ENCODE peak calls at places on chromosome X, in six cellular contexts. V is uterus, L is spleen, K is body of pancreas, F is HepG2, D is Peyer's patch. M is an unnamed sample.

GRCh38 chrX:71107245-71107644 is 705 bp upstream of the CXorf65 start:
- DNase-seq in L (no peak), K (no peak), V (no peak), D (no peak), F (no peak), M (no peak)

GRCh38 chrX:103063918-103064434 is at the start of gene BEX1:
- DNase-seq in V (peak), L (peak), F (peak), K (peak), D (no peak), M (peak)

GRCh38 chrX:6456196-6456595 is 78.7 kb downstream of the VCX3A start:
- DNase-seq in K (no peak), F (no peak), L (no peak), D (no peak), V (no peak), M (no peak)

GRCh38 chrX:23035493-23035892 is 35.7 kb downstream of the DDX53 start:
- DNase-seq in V (no peak), L (no peak), D (no peak), F (no peak), K (no peak), M (no peak)

GRCh38 chrX:3549442-3549875 is 164.0 kb downstream of the PRKX start:
- DNase-seq in L (no peak), D (no peak), K (peak), V (no peak), F (no peak), M (no peak)

GRCh38 chrX:123959281-123960063 is 2.0 kb upstream of the STAG2 start:
- DNase-seq in D (peak), V (peak), K (peak), F (no peak), L (peak), M (peak)

GRCh38 chrX:47068720-47069119 is 9.5 kb upstream of the RGN start:
- DNase-seq in F (peak), V (no peak), L (no peak), K (no peak), D (no peak), M (no peak)

GRCh38 chrX:140317462-140317861 is 187.4 kb downstream of the SOX3 start:
- DNase-seq in K (no peak), V (no peak), D (no peak), L (no peak), F (no peak), M (no peak)

GRCh38 chrX:40147399-40148188 is 49.8 kb upstream of the BCOR start:
- DNase-seq in K (no peak), L (no peak), V (no peak), D (no peak), F (no peak), M (no peak)

GRCh38 chrX:153366878-153367538 is 33.1 kb downstream of the ZNF275 start:
- DNase-seq in F (no peak), K (no peak), L (no peak), D (no peak), V (no peak), M (no peak)

GRCh38 chrX:107654778-107655761 is 26.8 kb downstream of the PRPS1 start:
- DNase-seq in D (peak), L (peak), K (peak), V (peak), F (peak), M (peak)

GRCh38 chrX:39936886-39937770 is 160.6 kb downstream of the BCOR start:
- DNase-seq in K (no peak), V (no peak), F (no peak), D (no peak), L (no peak), M (no peak)

GRCh38 chrX:13076176-13076956 is 31.9 kb upstream of the FAM9C start:
- DNase-seq in L (no peak), V (no peak), K (no peak), D (no peak), F (no peak), M (no peak)

GRCh38 chrX:45320191-45320590 is 119.5 kb upstream of the DIPK2B start:
- DNase-seq in L (no peak), V (no peak), K (no peak), F (no peak), D (no peak), M (no peak)

GRCh38 chrX:24149346-24150050 is at the start of gene ZFX:
- DNase-seq in F (peak), D (peak), L (peak), K (peak), V (peak), M (peak)

GRCh38 chrX:135625995-135626394 is 87.4 kb upstream of the CT45A1 start:
- DNase-seq in V (no peak), L (no peak), D (no peak), K (no peak), F (peak), M (no peak)

GRCh38 chrX:153766098-153766817 is 2.2 kb downstream of the PLXNB3 start:
- DNase-seq in V (peak), F (peak), L (peak), K (no peak), D (no peak), M (peak)

GRCh38 chrX:73068467-73069364 is 10.6 kb downstream of the PABPC1L2A start:
- DNase-seq in K (no peak), V (no peak), F (no peak), D (no peak), L (peak), M (no peak)

GRCh38 chrX:17737707-17738001 is 361 bp downstream of the SCML1 start:
- DNase-seq in V (no peak), D (no peak), L (no peak), F (no peak), K (peak), M (no peak)

GRCh38 chrX:120302434-120302833 is 8.8 kb downstream of the TMEM255A start:
- DNase-seq in F (no peak), D (peak), L (peak), V (no peak), K (no peak), M (peak)

GRCh38 chrX:31074522-31074921 is 2.7 kb upstream of the FTHL17 start:
- DNase-seq in F (no peak), K (no peak), D (no peak), L (no peak), V (no peak), M (no peak)

DNA sequence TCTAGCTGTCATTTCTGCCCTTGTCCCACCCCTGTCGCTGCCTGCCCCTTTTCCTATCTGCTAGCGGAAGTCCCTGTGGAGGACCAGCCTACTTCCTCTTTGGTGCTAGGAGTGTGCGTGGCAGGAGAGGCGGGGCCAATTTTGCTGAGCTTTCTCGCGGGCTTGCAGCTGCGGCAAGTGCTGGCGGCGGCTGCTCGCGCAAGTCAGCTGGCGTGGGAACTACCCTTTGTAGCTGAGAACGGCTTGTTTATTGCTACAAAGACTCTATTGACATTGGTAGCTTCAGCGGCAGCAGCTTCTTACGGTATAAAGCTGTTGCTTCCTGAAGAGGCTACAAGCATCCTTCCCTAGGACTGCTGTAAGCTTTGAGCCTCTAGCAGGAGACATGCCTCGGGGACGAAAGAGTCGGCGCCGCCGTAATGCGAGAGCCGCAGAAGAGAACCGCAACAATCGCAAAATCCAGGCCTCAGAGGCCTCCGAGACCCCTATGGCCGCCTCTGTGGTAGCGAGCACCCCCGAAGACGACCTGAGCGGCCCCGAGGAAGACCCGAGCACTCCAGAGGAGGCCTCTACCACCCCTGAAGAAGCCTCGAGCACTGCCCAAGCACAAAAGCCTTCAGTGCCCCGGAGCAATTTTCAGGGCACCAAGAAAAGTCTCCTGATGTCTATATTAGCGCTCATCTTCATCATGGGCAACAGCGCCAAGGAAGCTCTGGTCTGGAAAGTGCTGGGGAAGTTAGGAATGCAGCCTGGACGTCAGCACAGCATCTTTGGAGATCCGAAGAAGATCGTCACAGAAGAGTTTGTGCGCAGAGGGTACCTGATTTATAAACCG is at the start of gene MAGEH1:
- DNase-seq in D (peak), V (peak), K (peak), L (peak), F (peak), M (peak)
- H3K27ac ChIP-seq in D (peak), V (peak), K (peak), L (peak), F (no peak), M (peak)

GRCh38 chrX:1416327-1416784 is 24.4 kb upstream of the SLC25A6 start:
- DNase-seq in D (no peak), V (no peak), L (peak), K (peak), F (no peak), M (no peak)
- TF ChIP-seq POLR2A in D (no peak), V (no peak), L (no peak), K (no peak), F (no peak), M (no peak)

DNA sequence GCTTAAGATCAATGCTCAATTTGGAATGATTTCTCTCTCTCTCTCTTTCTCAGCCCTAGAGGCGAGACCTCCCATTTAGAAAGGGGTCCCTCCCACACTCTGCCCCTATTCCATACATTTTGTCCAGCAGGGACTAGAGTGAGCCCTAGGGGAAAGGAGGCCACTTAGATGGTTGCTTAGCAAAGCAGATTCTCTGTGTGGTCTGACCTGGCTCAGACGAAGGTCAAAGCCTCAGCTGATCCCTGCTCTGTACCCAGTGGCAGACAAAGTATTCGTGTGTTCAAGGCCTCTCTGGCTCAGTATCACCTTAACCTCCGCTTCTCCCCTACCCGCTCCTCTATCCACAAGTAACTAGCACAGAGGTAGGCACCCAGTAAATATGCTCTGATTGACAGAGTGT is 78.4 kb downstream of the HPRT1 start:
- DNase-seq in V (no peak), D (no peak), L (no peak), F (no peak), K (no peak), M (no peak)
- H3K27ac ChIP-seq in V (no peak), D (no peak), L (no peak), F (no peak), K (no peak), M (peak)

GRCh38 chrX:49053223-49054072 is 5.4 kb upstream of the CCDC120 start:
- DNase-seq in F (peak), K (peak), D (peak), L (peak), V (peak), M (peak)
- TF ChIP-seq POLR2A in F (peak), K (peak), D (no peak), L (no peak), V (no peak), M (peak)

M was measured in transverse colon.